ENCODE peak calls at places on chromosomes 2 and 18, in four cellular contexts. One of them, this sample, is unnamed.
A peak's percentile ranks its signal among the peaks of the same experiment; 100 is the strongest.

GRCh38 chr2:200177971-200178911 is 128.3 kb upstream of the SPATS2L start:
- DNase-seq in fibroblast of the aortic adventitia: peak; percentile 28
- DNase-seq in BJ: peak; percentile 43
- DNase-seq in A549: no peak
- DNase-seq in this sample: peak; percentile 80

GRCh38 chr2:234308814-234309195 is 188.1 kb downstream of the ARL4C start:
- DNase-seq in fibroblast of the aortic adventitia: peak; percentile 45
- DNase-seq in BJ: no peak
- DNase-seq in A549: peak; percentile 58
- DNase-seq in this sample: peak; percentile 30

GRCh38 chr2:136134126-136134525 is 16.2 kb upstream of the CXCR4 start:
- DNase-seq in fibroblast of the aortic adventitia: no peak
- DNase-seq in BJ: no peak
- DNase-seq in A549: no peak
- DNase-seq in this sample: no peak

GRCh38 chr2:181515719-181516118 is 58.5 kb downstream of the ITGA4 start:
- DNase-seq in fibroblast of the aortic adventitia: no peak
- DNase-seq in BJ: no peak
- DNase-seq in A549: no peak
- DNase-seq in this sample: no peak

GRCh38 chr2:182591774-182592173 is 124.3 kb upstream of the DNAJC10 start:
- DNase-seq in fibroblast of the aortic adventitia: no peak
- DNase-seq in BJ: no peak
- DNase-seq in A549: no peak
- DNase-seq in this sample: no peak

GRCh38 chr2:62443886-62444285 is 62.1 kb downstream of the TMEM17 start:
- DNase-seq in fibroblast of the aortic adventitia: no peak
- DNase-seq in BJ: no peak
- DNase-seq in A549: no peak
- DNase-seq in this sample: no peak

GRCh38 chr2:229245013-229245412 is 26.1 kb downstream of the PID1 start:
- DNase-seq in fibroblast of the aortic adventitia: no peak
- DNase-seq in BJ: no peak
- DNase-seq in A549: no peak
- DNase-seq in this sample: no peak

GRCh38 chr2:64625352-64626145 is 28.2 kb downstream of the SERTAD2 start:
- DNase-seq in fibroblast of the aortic adventitia: no peak
- DNase-seq in BJ: no peak
- DNase-seq in A549: no peak
- DNase-seq in this sample: no peak

GRCh38 chr2:20050712-20051517 is 513 bp downstream of the LAPTM4A start:
- DNase-seq in fibroblast of the aortic adventitia: peak; percentile 74
- DNase-seq in BJ: no peak
- DNase-seq in A549: peak; percentile 47
- DNase-seq in this sample: no peak

GRCh38 chr18:79744625-79745024 is 53.1 kb upstream of the KCNG2 start:
- DNase-seq in fibroblast of the aortic adventitia: no peak
- DNase-seq in BJ: no peak
- DNase-seq in A549: no peak
- DNase-seq in this sample: no peak

GRCh38 chr18:78213365-78213994 is 766.1 kb upstream of the SALL3 start:
- DNase-seq in fibroblast of the aortic adventitia: no peak
- DNase-seq in BJ: no peak
- DNase-seq in A549: no peak
- DNase-seq in this sample: no peak

GRCh38 chr2:64263315-64263714 is 119.1 kb upstream of the PELI1 start:
- DNase-seq in fibroblast of the aortic adventitia: peak; percentile 62
- DNase-seq in BJ: peak; percentile 78
- DNase-seq in A549: no peak
- DNase-seq in this sample: peak; percentile 77

GRCh38 chr2:140718999-140719398 is 1411.8 kb downstream of the LRP1B start:
- DNase-seq in fibroblast of the aortic adventitia: no peak
- DNase-seq in BJ: no peak
- DNase-seq in A549: no peak
- DNase-seq in this sample: no peak

GRCh38 chr2:215465246-215465645 is 29.4 kb upstream of the FN1 start:
- DNase-seq in fibroblast of the aortic adventitia: peak; percentile 47
- DNase-seq in BJ: no peak
- DNase-seq in A549: no peak
- DNase-seq in this sample: no peak

GRCh38 chr2:121530563-121531334 is at the start of gene RNU4ATAC:
- DNase-seq in fibroblast of the aortic adventitia: peak; percentile 100
- DNase-seq in BJ: peak; percentile 99
- DNase-seq in A549: peak; percentile 82
- DNase-seq in this sample: peak; percentile 97

GRCh38 chr18:50751490-50751889 is 68.3 kb downstream of the MRO start:
- DNase-seq in fibroblast of the aortic adventitia: no peak
- DNase-seq in BJ: no peak
- DNase-seq in A549: no peak
- DNase-seq in this sample: no peak

GRCh38 chr2:30653847-30654246 is 153.4 kb downstream of the CAPN13 start:
- DNase-seq in fibroblast of the aortic adventitia: peak; percentile 68
- DNase-seq in BJ: no peak
- DNase-seq in A549: no peak
- DNase-seq in this sample: no peak

GRCh38 chr2:121595012-121595891 is 54.0 kb downstream of the CLASP1 start:
- DNase-seq in fibroblast of the aortic adventitia: no peak
- DNase-seq in BJ: no peak
- DNase-seq in A549: no peak
- DNase-seq in this sample: no peak

GRCh38 chr2:71679481-71679880 is 226.1 kb downstream of the DYSF start:
- DNase-seq in fibroblast of the aortic adventitia: no peak
- DNase-seq in BJ: no peak
- DNase-seq in A549: no peak
- DNase-seq in this sample: no peak

GRCh38 chr2:222025891-222026271 is 272.9 kb downstream of the PAX3 start:
- DNase-seq in fibroblast of the aortic adventitia: no peak
- DNase-seq in BJ: no peak
- DNase-seq in A549: no peak
- DNase-seq in this sample: no peak
- H3K4me3 ChIP-seq in fibroblast of the aortic adventitia: no peak overlapping the region
- H3K4me3 ChIP-seq in BJ: no peak overlapping the region
- H3K4me3 ChIP-seq in A549: no peak overlapping the region
- H3K4me3 ChIP-seq in this sample: no peak overlapping the region

DNA sequence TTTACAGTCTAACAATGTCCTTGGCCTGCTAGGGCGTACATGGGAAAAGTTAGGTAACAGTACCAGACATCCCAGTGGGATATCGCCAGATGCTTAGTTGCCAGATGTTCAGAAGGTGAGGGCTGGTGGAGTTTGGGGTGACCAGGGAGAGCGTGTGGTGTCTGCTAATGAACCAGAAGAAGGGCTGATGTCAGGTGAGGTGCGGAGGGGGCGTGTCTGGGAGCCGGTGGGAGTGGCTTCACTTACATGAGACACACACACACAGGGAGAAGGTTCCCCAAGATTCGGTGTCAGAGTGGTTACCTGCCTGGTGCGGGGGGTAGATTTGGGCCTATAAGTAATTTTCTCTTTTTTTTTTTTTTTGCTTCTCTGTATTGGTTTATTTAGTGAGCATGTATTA is 12.2 kb downstream of the RAB31 start:
- DNase-seq in fibroblast of the aortic adventitia: no peak
- DNase-seq in BJ: no peak
- DNase-seq in A549: no peak
- DNase-seq in this sample: no peak
- H3K4me3 ChIP-seq in fibroblast of the aortic adventitia: no peak overlapping the region
- H3K4me3 ChIP-seq in BJ: no peak overlapping the region
- H3K4me3 ChIP-seq in A549: no peak overlapping the region
- H3K4me3 ChIP-seq in this sample: no peak overlapping the region

GRCh38 chr2:170228429-170228828 is 50.5 kb downstream of the MYO3B start:
- DNase-seq in fibroblast of the aortic adventitia: no peak
- DNase-seq in BJ: no peak
- DNase-seq in A549: no peak
- DNase-seq in this sample: no peak

GRCh38 chr2:170227467-170228075 is 49.6 kb downstream of the MYO3B start:
- DNase-seq in fibroblast of the aortic adventitia: no peak
- DNase-seq in BJ: no peak
- DNase-seq in A549: no peak
- DNase-seq in this sample: no peak

GRCh38 chr2:170226216-170226615 is 48.3 kb downstream of the MYO3B start:
- DNase-seq in fibroblast of the aortic adventitia: no peak
- DNase-seq in BJ: no peak
- DNase-seq in A549: no peak
- DNase-seq in this sample: no peak

GRCh38 chr2:170229744-170230143 is 51.8 kb downstream of the MYO3B start:
- DNase-seq in fibroblast of the aortic adventitia: peak; percentile 20
- DNase-seq in BJ: no peak
- DNase-seq in A549: no peak
- DNase-seq in this sample: no peak

DNA sequence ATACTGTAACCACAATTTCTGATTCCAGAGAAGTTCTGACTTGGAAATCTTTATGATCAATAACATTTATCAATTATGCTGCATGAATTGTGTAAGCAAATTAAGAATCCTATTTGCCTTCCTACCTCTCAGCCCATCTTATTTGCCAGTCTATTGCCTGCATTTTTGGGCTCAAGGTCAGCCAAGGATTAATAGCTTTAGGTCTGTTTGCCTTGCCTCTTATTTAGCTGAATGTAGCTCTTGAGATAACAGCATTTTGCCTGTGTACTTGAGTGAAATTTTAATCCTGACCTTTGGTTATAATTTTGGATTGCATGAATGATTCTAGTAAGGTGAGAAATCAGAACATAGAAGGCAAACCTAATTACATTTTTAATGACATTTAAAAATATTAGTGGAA is 51.2 kb downstream of the MYO3B start:
- DNase-seq in fibroblast of the aortic adventitia: no peak
- DNase-seq in BJ: no peak
- DNase-seq in A549: no peak
- DNase-seq in this sample: no peak
- H3K4me3 ChIP-seq in fibroblast of the aortic adventitia: no peak overlapping the region
- H3K4me3 ChIP-seq in BJ: no peak overlapping the region
- H3K4me3 ChIP-seq in A549: no peak overlapping the region
- H3K4me3 ChIP-seq in this sample: no peak overlapping the region

GRCh38 chr2:3043726-3044125 is 333.9 kb downstream of the EIPR1 start:
- DNase-seq in fibroblast of the aortic adventitia: no peak
- DNase-seq in BJ: no peak
- DNase-seq in A549: no peak
- DNase-seq in this sample: no peak
- H3K4me3 ChIP-seq in fibroblast of the aortic adventitia: no peak overlapping the region
- H3K4me3 ChIP-seq in BJ: no peak overlapping the region
- H3K4me3 ChIP-seq in A549: no peak overlapping the region
- H3K4me3 ChIP-seq in this sample: no peak overlapping the region

GRCh38 chr2:223732346-223732745 is 105.0 kb downstream of the AP1S3 start:
- DNase-seq in fibroblast of the aortic adventitia: no peak
- DNase-seq in BJ: no peak
- DNase-seq in A549: no peak
- DNase-seq in this sample: no peak
- H3K4me3 ChIP-seq in fibroblast of the aortic adventitia: no peak overlapping the region
- H3K4me3 ChIP-seq in BJ: no peak overlapping the region
- H3K4me3 ChIP-seq in A549: no peak overlapping the region
- H3K4me3 ChIP-seq in this sample: no peak overlapping the region

GRCh38 chr2:127680706-127681287 is 5.5 kb upstream of the LIMS2 start:
- DNase-seq in fibroblast of the aortic adventitia: no peak
- DNase-seq in BJ: no peak
- DNase-seq in A549: no peak
- DNase-seq in this sample: no peak
- H3K4me3 ChIP-seq in fibroblast of the aortic adventitia: no peak overlapping the region
- H3K4me3 ChIP-seq in BJ: no peak overlapping the region
- H3K4me3 ChIP-seq in A549: no peak overlapping the region
- H3K4me3 ChIP-seq in this sample: no peak overlapping the region

DNA sequence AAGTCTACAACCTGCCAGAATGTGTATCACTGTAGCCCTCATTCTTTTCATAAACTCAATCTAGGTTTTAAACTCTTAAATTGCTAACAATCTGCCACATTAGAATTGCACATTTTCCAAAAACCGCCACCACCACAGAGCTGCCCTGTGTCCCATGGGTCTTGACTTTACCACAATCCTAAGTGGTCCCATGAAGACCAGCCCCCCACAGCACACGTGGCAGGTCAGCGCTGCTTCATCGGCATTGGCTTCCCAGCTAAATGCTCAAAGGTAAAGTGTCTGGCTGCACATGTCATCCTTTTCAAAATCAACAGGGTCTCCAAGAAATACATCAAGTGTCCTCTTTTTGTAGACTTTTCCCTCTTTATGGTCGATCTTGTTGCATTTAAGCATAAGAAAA is 2.4 kb downstream of the TBC1D8 start:
- DNase-seq in fibroblast of the aortic adventitia: no peak
- DNase-seq in BJ: no peak
- DNase-seq in A549: no peak
- DNase-seq in this sample: no peak
- H3K4me3 ChIP-seq in fibroblast of the aortic adventitia: no peak overlapping the region
- H3K4me3 ChIP-seq in BJ: no peak overlapping the region
- H3K4me3 ChIP-seq in A549: peak overlapping the region; percentile 85
- H3K4me3 ChIP-seq in this sample: no peak overlapping the region

GRCh38 chr2:163732718-163733117 is 3.1 kb downstream of the FIGN start:
- DNase-seq in fibroblast of the aortic adventitia: peak; percentile 72
- DNase-seq in BJ: no peak
- DNase-seq in A549: no peak
- DNase-seq in this sample: no peak
- H3K4me3 ChIP-seq in fibroblast of the aortic adventitia: peak overlapping the region; percentile 91
- H3K4me3 ChIP-seq in BJ: no peak overlapping the region
- H3K4me3 ChIP-seq in A549: no peak overlapping the region
- H3K4me3 ChIP-seq in this sample: no peak overlapping the region

DNA sequence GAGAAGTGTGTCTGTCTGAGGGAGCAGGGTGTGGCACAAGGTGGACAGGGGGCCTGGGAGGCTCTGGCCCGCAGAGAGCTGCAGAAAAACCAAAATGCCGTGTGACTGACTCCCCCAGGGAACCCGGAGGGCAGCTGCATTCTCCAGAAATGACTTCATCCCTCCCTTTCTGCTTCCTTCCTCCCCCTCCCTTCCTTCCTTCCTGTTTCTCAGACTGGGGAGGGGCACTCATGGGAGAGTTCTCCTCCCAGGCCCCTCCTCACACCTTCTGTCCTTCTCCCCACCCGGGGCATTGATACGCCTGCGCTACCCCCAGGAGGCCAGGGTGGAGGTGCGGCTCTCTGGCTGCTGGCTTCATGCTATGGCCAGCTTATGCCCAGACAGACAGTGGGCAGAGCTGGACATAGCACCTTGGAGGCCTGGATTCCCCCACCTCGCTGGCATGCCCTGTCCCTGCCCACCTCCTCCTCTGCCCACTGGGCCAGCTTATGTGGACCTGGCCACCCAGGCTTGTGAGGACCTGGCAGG is 8.2 kb upstream of the GPR17 start:
- DNase-seq in fibroblast of the aortic adventitia: peak; percentile 80
- DNase-seq in BJ: peak; percentile 55
- DNase-seq in A549: peak; percentile 29
- DNase-seq in this sample: peak; percentile 30
- H3K4me3 ChIP-seq in fibroblast of the aortic adventitia: no peak overlapping the region
- H3K4me3 ChIP-seq in BJ: no peak overlapping the region
- H3K4me3 ChIP-seq in A549: no peak overlapping the region
- H3K4me3 ChIP-seq in this sample: no peak overlapping the region

This sample was measured in skeletal muscle cell.